ENCODE peak calls at places on chromosome 20, in ten cellular contexts. M, E, D, N, T, J, O, I, Q and U are unnamed samples.

GRCh38 chr20:31494131-31494530 is 19.0 kb downstream of the REM1 start:
- DNase-seq in T (peak; percentile 55), N (peak; percentile 59), I (no peak), E (peak; percentile 61), Q (no peak), J (peak; percentile 55), O (peak; percentile 48), D (no peak), M (peak; percentile 60), U (no peak)

GRCh38 chr20:9758752-9759151 is 80.1 kb downstream of the PAK5 start:
- DNase-seq in J (no peak), D (no peak), O (no peak), N (no peak), M (no peak), T (no peak), I (no peak), E (no peak), Q (no peak), U (no peak)

GRCh38 chr20:35662541-35662940 is 2.2 kb downstream of the CPNE1 start:
- DNase-seq in T (no peak), Q (no peak), M (no peak), I (no peak), E (no peak), D (no peak), J (no peak), N (no peak), O (no peak), U (no peak)

GRCh38 chr20:33311989-33312388 is 29.0 kb downstream of the BPIFB1 start:
- DNase-seq in T (no peak), I (no peak), O (no peak), E (no peak), J (no peak), D (no peak), M (no peak), N (no peak), Q (no peak), U (no peak)

GRCh38 chr20:46648903-46649649 is 2.2 kb downstream of the SLC13A3 start:
- DNase-seq in J (no peak), E (no peak), T (no peak), O (no peak), M (no peak), I (no peak), D (no peak), Q (no peak), N (no peak), U (no peak)

GRCh38 chr20:34095825-34096224 is 16.2 kb downstream of the EIF2S2 start:
- DNase-seq in O (no peak), D (no peak), I (no peak), M (no peak), N (no peak), E (no peak), J (no peak), T (no peak), Q (no peak), U (no peak)

GRCh38 chr20:40941023-40941655 is 87.5 kb upstream of the TOP1 start:
- DNase-seq in N (no peak), D (no peak), T (no peak), Q (no peak), J (no peak), I (no peak), M (no peak), E (no peak), O (no peak), U (peak; percentile 39)

GRCh38 chr20:2130668-2131067 is 29.0 kb downstream of the STK35 start:
- DNase-seq in T (no peak), J (no peak), N (no peak), D (no peak), O (no peak), I (no peak), M (no peak), Q (no peak), E (no peak), U (no peak)

GRCh38 chr20:219290-220115 is 7.6 kb upstream of the DEFB129 start:
- DNase-seq in T (peak; percentile 11), E (peak; percentile 19), D (no peak), I (no peak), J (peak; percentile 56), N (peak; percentile 44), M (peak; percentile 23), O (peak; percentile 5), Q (no peak), U (no peak)
- TF ChIP-seq CTCF in T (peak; percentile 7), E (peak; percentile 23), D (no peak), I (peak; percentile 34), J (peak; percentile 61), N (peak; percentile 60), M (no peak), O (peak; percentile 65), Q (no peak), U (peak; percentile 21)

DNA sequence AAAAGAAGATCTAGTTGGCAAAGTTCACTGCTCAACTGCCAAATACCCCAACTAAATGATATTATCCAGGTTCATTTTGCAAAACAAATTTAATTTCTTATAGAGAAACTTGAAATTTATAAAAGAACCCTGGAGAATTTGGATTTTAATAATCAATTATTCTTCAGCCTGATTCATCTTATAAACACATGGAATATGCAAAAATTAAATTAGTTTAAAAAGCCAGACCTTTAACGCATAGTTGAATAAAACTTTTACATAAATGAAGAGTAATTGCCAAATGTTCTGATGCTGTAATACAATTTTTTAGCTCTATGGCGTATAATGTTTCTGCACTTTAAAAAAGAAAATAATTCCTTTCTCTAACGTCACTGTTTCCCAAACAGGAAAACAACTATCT is 33.2 kb upstream of the ANKRD60 start:
- DNase-seq in I (no peak), Q (no peak), D (no peak), T (no peak), J (no peak), N (no peak), O (no peak), M (no peak), E (no peak), U (no peak)
- TF ChIP-seq CTCF in I (no peak), Q (no peak), D (no peak), T (no peak), J (no peak), N (no peak), O (no peak), M (no peak), E (no peak), U (no peak)

DNA sequence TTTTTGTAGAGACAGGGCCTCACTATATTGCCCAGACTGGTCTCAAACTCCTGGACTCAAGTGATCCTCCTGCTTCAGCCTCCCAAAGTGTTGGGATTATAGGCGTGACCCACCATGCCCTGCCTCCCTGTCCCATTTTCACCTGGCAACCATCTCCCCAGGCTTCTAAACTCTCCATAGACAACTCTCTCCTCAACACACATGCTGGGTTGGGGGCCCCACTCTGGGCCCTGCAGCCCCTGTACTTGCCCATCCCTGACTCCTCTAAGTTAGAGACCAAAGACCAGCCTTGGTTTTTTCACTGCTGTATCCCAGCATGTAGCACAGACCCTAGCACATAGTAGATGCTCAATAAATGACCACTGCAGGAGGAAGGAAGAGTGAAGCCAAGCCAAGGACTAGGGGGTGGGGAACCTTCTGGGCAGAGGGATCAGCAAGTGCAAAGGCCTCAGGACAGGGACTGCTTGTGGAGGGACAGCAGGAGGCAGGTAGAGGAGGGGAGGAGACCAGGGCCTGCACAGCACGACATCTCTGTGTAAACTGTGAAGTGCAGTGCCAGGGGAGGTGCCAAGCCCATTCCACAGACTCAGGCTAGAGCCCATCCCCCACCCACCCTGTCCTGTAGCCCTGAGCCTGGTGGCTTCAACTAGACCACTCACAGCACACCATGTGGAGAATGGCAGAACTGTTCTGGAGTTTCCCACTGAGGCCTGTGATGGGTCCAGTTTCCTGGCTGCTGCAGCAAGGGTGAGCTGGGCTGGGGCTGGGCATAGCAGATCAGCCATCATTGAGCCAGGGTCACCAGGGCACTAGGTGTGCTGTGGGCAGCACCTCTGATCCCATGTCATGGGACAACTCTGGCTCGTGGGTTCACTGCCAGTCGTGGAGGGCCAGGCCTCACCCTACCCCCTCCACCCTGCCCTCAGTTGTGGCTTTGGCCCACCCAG is 3.4 kb upstream of the SRC start:
- DNase-seq in M (no peak), E (no peak), N (no peak), T (no peak), O (no peak), D (no peak), J (no peak), Q (no peak), I (no peak), U (no peak)
- TF ChIP-seq CTCF in M (no peak), E (no peak), N (no peak), T (peak; percentile 7), O (peak; percentile 34), D (no peak), J (no peak), Q (no peak), I (no peak), U (peak; percentile 39)

DNA sequence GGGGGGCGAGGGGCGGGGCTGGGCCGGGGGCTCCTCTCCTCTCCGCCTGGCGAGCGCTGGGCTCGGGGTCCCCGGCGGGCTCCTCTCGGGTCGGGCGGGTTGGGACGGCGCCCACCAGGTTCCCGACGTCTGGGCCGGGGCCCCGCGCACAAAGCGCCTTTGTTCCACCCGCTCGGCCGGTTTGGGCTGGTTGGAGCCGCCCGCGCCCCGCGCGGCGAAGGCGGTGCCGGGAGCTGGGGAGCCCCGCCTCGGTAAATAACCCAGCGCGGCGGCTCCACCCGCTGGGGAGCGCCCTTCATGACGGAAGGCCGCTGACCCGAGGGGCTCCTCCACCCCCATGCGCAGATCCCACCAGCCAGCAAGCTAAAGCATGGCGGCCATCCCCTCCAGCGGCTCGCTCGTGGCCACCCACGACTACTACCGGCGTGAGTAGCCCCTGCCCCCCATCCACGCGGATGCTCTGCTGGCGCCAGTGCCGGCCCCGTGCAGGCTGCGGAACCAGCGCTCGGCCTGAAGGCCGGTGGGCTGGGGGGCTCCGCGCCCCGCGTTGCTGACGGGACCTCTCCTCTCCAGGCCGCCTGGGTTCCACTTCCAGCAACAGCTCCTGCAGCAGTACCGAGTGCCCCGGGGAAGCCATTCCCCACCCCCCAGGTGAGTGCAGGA is 505 bp downstream of the PPDPF start:
- DNase-seq in T (peak; percentile 60), J (peak; percentile 92), D (peak; percentile 82), I (peak; percentile 65), Q (peak; percentile 81), O (peak; percentile 53), E (peak; percentile 74), N (peak; percentile 81), M (peak; percentile 98), U (no peak)
- TF ChIP-seq CTCF in T (no peak), J (no peak), D (no peak), I (peak; percentile 13), Q (no peak), O (peak; percentile 26), E (no peak), N (no peak), M (no peak), U (no peak)

GRCh38 chr20:36745927-36746659 is at the start of gene NDRG3:
- DNase-seq in I (peak; percentile 95), T (peak; percentile 92), M (peak; percentile 97), E (peak; percentile 95), D (peak; percentile 91), Q (peak; percentile 95), O (peak; percentile 90), J (peak; percentile 99), N (peak; percentile 95), U (peak; percentile 81)
- TF ChIP-seq CTCF in I (no peak), T (no peak), M (no peak), E (no peak), D (no peak), Q (no peak), O (peak; percentile 14), J (peak; percentile 62), N (no peak), U (peak; percentile 16)